ENCODE peak calls at places on chromosomes 1 and 21, in eight cellular contexts. I is stimulated activated CD8-positive, alpha-beta memory T cell treated with anti-CD3 and anti-CD28 coated beads, Interleukin-12 subunit alpha, Interleukin-12 subunit beta, amount 100 ng/mL, for 4 hours; D is AG08396; C is A549; V is tibial artery; G is AG09309; R is ureter; O is AG04450. U is an unnamed sample.

GRCh38 chr21:46099476-46099875 is 1.6 kb downstream of the COL6A2 start:
- DNase-seq in I (no peak), D (peak), C (no peak), V (peak), G (no peak), R (peak), O (no peak), U (peak)

GRCh38 chr21:40671721-40672120 is 175.2 kb downstream of the DSCAM start:
- DNase-seq in I (no peak), D (no peak), C (no peak), V (no peak), G (no peak), R (no peak), O (no peak), U (no peak)

GRCh38 chr1:43572551-43572950 is 41.9 kb downstream of the PTPRF start:
- DNase-seq in I (no peak), D (no peak), C (no peak), V (no peak), G (no peak), R (no peak), O (no peak), U (no peak)

GRCh38 chr1:56645663-56646330 is 683 bp downstream of the PRKAA2 start:
- DNase-seq in I (no peak), D (peak), C (peak), V (peak), G (no peak), R (no peak), O (no peak), U (no peak)

GRCh38 chr1:234478152-234478480 is 863 bp downstream of the TARBP1 start:
- DNase-seq in I (peak), D (peak), C (peak), V (peak), G (no peak), R (peak), O (no peak), U (no peak)

GRCh38 chr1:43292151-43292550 is 6.8 kb upstream of the C1orf210 start:
- DNase-seq in I (no peak), D (no peak), C (no peak), V (no peak), G (no peak), R (no peak), O (no peak), U (no peak)

GRCh38 chr1:82485591-82486369 is 685.0 kb downstream of the ADGRL2 start:
- DNase-seq in I (no peak), D (no peak), C (no peak), V (no peak), G (no peak), R (peak), O (no peak), U (peak)

GRCh38 chr1:171807547-171807946 is 26.1 kb downstream of the METTL13 start:
- DNase-seq in I (no peak), D (no peak), C (no peak), V (no peak), G (no peak), R (no peak), O (no peak), U (no peak)

GRCh38 chr21:30900881-30901280 is 19.5 kb upstream of the KRTAP11-1 start:
- DNase-seq in I (no peak), D (no peak), C (no peak), V (no peak), G (no peak), R (no peak), O (no peak), U (no peak)

GRCh38 chr1:55313903-55314302 is 98.7 kb upstream of the USP24 start:
- DNase-seq in I (no peak), D (no peak), C (no peak), V (no peak), G (no peak), R (no peak), O (no peak), U (no peak)

GRCh38 chr1:221766210-221766609 is 24.3 kb upstream of the DUSP10 start:
- DNase-seq in I (no peak), D (peak), C (no peak), V (no peak), G (peak), R (no peak), O (peak), U (no peak)

GRCh38 chr1:185292237-185292636 is 24.8 kb downstream of the IVNS1ABP start:
- DNase-seq in I (no peak), D (no peak), C (no peak), V (no peak), G (no peak), R (no peak), O (no peak), U (no peak)

GRCh38 chr21:33761104-33762036 is 119.1 kb downstream of the ITSN1 start:
- DNase-seq in I (no peak), D (peak), C (peak), V (peak), G (peak), R (no peak), O (peak), U (peak)

GRCh38 chr1:9561429-9561828 is 22.2 kb downstream of the SLC25A33 start:
- DNase-seq in I (no peak), D (peak), C (peak), V (no peak), G (peak), R (no peak), O (peak), U (no peak)

GRCh38 chr1:47623174-47623940 is 185.5 kb downstream of the FOXD2 start:
- DNase-seq in I (no peak), D (no peak), C (no peak), V (peak), G (no peak), R (no peak), O (no peak), U (no peak)

GRCh38 chr1:164792410-164793004 is 233.5 kb downstream of the PBX1 start:
- DNase-seq in I (no peak), D (no peak), C (no peak), V (no peak), G (no peak), R (no peak), O (no peak), U (no peak)

GRCh38 chr21:41783476-41784150 is 16.8 kb upstream of the RIPK4 start:
- DNase-seq in I (no peak), D (no peak), C (peak), V (no peak), G (peak), R (peak), O (no peak), U (no peak)

GRCh38 chr1:245085508-245086095 is 69.2 kb upstream of the KIF26B start:
- DNase-seq in I (no peak), D (peak), C (peak), V (no peak), G (peak), R (no peak), O (peak), U (no peak)

GRCh38 chr1:186102559-186103148 is 272.4 kb downstream of the TPR start:
- DNase-seq in I (no peak), D (peak), C (no peak), V (no peak), G (no peak), R (no peak), O (peak), U (no peak)

GRCh38 chr1:5297199-5297877 is 642.9 kb downstream of the AJAP1 start:
- DNase-seq in I (no peak), D (no peak), C (no peak), V (no peak), G (no peak), R (no peak), O (no peak), U (no peak)

GRCh38 chr1:32797456-32797855 is 19.7 kb downstream of the YARS1 start:
- DNase-seq in I (no peak), D (no peak), C (no peak), V (no peak), G (no peak), R (no peak), O (no peak), U (no peak)

GRCh38 chr21:45479691-45480675 is 62.3 kb downstream of the SLC19A1 start:
- DNase-seq in I (no peak), D (no peak), C (no peak), V (no peak), G (no peak), R (no peak), O (no peak), U (no peak)

GRCh38 chr1:28160677-28161328 is 15.7 kb downstream of the PTAFR start:
- DNase-seq in I (no peak), D (peak), C (no peak), V (no peak), G (peak), R (no peak), O (peak), U (no peak)

GRCh38 chr1:224456637-224456953 is 22.0 kb upstream of the WDR26 start:
- DNase-seq in I (no peak), D (no peak), C (no peak), V (no peak), G (no peak), R (no peak), O (no peak), U (no peak)

GRCh38 chr1:93448292-93448982 is 519 bp downstream of the FNBP1L start:
- DNase-seq in I (no peak), D (peak), C (peak), V (no peak), G (no peak), R (no peak), O (no peak), U (no peak)

GRCh38 chr1:183180634-183181056 is 5.4 kb upstream of the LAMC2 start:
- DNase-seq in I (no peak), D (no peak), C (peak), V (peak), G (peak), R (no peak), O (no peak), U (no peak)

GRCh38 chr1:200670215-200671118 is 760 bp upstream of the DDX59 start:
- DNase-seq in I (no peak), D (peak), C (peak), V (no peak), G (no peak), R (peak), O (no peak), U (no peak)

GRCh38 chr1:24932284-24932683 is 2.2 kb upstream of the RUNX3 start:
- DNase-seq in I (no peak), D (peak), C (peak), V (no peak), G (no peak), R (no peak), O (no peak), U (no peak)

GRCh38 chr1:17075470-17076255 is 21.8 kb upstream of the SDHB start:
- DNase-seq in I (no peak), D (no peak), C (peak), V (no peak), G (no peak), R (no peak), O (no peak), U (no peak)

GRCh38 chr1:207987164-207987563 is 76.2 kb upstream of the CD34 start:
- DNase-seq in I (no peak), D (no peak), C (no peak), V (no peak), G (no peak), R (no peak), O (no peak), U (no peak)

U was measured in ascending aorta.